ENCODE peak calls at places on chromosomes 16 and 17, in six cellular contexts. G is AG04450, U is fibroblast of pulmonary artery, C is cardiac fibroblast, M is fibroblast of villous mesenchyme, I is MM.1S. P is an unnamed sample.
A peak's percentile ranks its signal among the peaks of the same experiment; 100 is the strongest.

GRCh38 chr16:65600046-65600445 is 478.2 kb upstream of the CDH11 start:
- DNase-seq in G (no peak), U (no peak), C (no peak), M (no peak), I (no peak), P (no peak)

GRCh38 chr16:75764154-75764768 is 38.0 kb upstream of the CPHXL start:
- DNase-seq in G (peak; percentile 32), U (peak; percentile 81), C (peak; percentile 78), M (peak; percentile 70), I (peak; percentile 63), P (peak; percentile 50)

GRCh38 chr16:28491080-28491969 is 549 bp downstream of the CLN3 start:
- DNase-seq in G (no peak), U (peak; percentile 5), C (peak; percentile 9), M (peak; percentile 13), I (peak; percentile 20), P (no peak)

GRCh38 chr17:50170662-50171370 is 5.0 kb downstream of the SGCA start:
- DNase-seq in G (no peak), U (no peak), C (peak; percentile 19), M (no peak), I (peak; percentile 87), P (no peak)

GRCh38 chr16:525520-526180 is 1.9 kb upstream of the CAPN15 start:
- DNase-seq in G (peak; percentile 50), U (peak; percentile 80), C (peak; percentile 90), M (peak; percentile 80), I (no peak), P (no peak)

GRCh38 chr17:13410874-13411273 is 190.9 kb downstream of the HS3ST3A1 start:
- DNase-seq in G (no peak), U (peak; percentile 64), C (peak; percentile 59), M (peak; percentile 66), I (no peak), P (peak; percentile 61)

GRCh38 chr17:46943511-46944393 is 20.8 kb downstream of the GOSR2 start:
- DNase-seq in G (no peak), U (peak; percentile 29), C (peak; percentile 33), M (peak; percentile 51), I (no peak), P (no peak)

GRCh38 chr16:2981177-2981898 is 1.1 kb upstream of the PKMYT1 start:
- DNase-seq in G (no peak), U (peak; percentile 16), C (no peak), M (no peak), I (no peak), P (no peak)

GRCh38 chr17:65515959-65516948 is 45.2 kb downstream of the AXIN2 start:
- DNase-seq in G (peak; percentile 50), U (peak; percentile 17), C (no peak), M (peak; percentile 77), I (no peak), P (no peak)

GRCh38 chr17:32264823-32265191 is 825 bp upstream of the RHBDL3 start:
- DNase-seq in G (no peak), U (no peak), C (no peak), M (no peak), I (no peak), P (no peak)
- H3K4me3 ChIP-seq in G (no peak overlapping the region), U (no peak overlapping the region), C (no peak overlapping the region), M (no peak overlapping the region), I (no peak overlapping the region), P (no peak overlapping the region)

DNA sequence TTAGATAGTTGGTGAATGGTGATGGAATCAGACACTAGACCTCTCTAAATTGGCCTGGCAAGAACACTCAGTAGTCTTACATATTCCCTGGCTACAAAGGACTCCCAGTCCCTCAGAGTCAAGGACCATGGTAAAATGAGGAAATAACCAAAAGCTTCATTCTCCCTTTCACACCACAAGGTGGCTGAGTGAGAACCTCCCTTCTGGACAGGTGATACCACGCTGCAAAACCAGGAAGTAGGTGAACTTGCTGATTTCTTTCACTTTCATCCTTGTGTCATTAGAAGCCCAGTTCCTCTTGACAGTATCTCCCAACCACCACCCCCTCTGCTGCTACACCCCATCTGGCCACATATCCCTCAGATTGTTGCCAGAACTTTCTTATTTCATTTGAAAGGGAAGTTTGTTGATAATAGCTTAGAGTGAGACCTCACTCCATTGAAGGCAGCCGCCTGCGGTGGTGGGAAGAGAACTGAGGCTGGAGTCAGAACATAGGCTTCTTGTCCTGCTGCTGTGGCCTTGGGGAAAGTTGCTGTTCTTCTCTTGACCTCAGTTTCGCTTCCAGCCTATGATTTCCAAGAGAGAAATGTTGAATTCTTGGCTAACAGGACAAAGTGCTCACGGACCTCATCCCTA is 290.6 kb upstream of the CCL2 start:
- DNase-seq in G (no peak), U (no peak), C (no peak), M (no peak), I (peak; percentile 97), P (no peak)
- TF ChIP-seq CTCF in G (no peak), U (no peak), C (no peak), M (no peak), I (peak; percentile 71), P (peak; percentile 34)

DNA sequence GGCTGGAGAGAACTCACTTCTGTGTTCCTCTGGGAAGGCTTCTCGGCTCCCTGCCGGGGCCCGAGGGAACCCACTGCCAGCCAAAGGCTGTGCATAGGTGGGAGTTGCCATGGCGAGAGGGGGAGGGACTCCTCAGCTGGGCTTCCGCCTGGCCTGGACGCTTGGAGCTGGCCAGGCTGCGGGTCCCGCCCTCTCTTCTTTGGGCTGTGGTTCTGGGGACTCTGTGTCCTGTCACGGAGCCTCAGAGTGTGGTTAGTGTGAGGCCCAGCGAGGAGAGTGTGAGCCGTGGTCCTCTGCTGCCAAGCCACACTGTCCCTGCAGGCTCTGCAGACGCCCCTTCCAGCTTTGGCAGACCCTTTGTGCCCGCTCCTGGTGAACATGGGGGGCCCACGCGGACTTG is 123.1 kb downstream of the OR1D5 start:
- DNase-seq in G (no peak), U (no peak), C (no peak), M (no peak), I (no peak), P (no peak)
- H3K4me3 ChIP-seq in G (no peak overlapping the region), U (no peak overlapping the region), C (no peak overlapping the region), M (no peak overlapping the region), I (no peak overlapping the region), P (no peak overlapping the region)

GRCh38 chr16:4623593-4623992 is 1.0 kb upstream of the MGRN1 start:
- DNase-seq in G (no peak), U (no peak), C (no peak), M (no peak), I (no peak), P (no peak)

GRCh38 chr16:4626396-4626795 is 1.8 kb downstream of the MGRN1 start:
- DNase-seq in G (no peak), U (no peak), C (no peak), M (no peak), I (no peak), P (no peak)

GRCh38 chr16:4625617-4626159 is 1.1 kb downstream of the MGRN1 start:
- DNase-seq in G (no peak), U (no peak), C (no peak), M (no peak), I (no peak), P (no peak)

GRCh38 chr16:4624827-4625616 is 396 bp downstream of the MGRN1 start:
- DNase-seq in G (peak; percentile 8), U (peak; percentile 74), C (peak; percentile 65), M (peak; percentile 83), I (peak; percentile 90), P (no peak)

GRCh38 chr16:4624015-4624826 is at the start of gene MGRN1:
- DNase-seq in G (peak; percentile 96), U (peak; percentile 98), C (peak; percentile 98), M (peak; percentile 98), I (peak; percentile 98), P (peak; percentile 95)
- TF ChIP-seq CTCF in G (peak; percentile 96), U (peak; percentile 97), C (peak; percentile 94), M (peak; percentile 97), I (peak; percentile 99), P (peak; percentile 92)

GRCh38 chr16:27287051-27287811 is 18.7 kb upstream of the NSMCE1 start:
- DNase-seq in G (no peak), U (no peak), C (no peak), M (peak; percentile 45), I (no peak), P (no peak)
- H3K4me3 ChIP-seq in G (no peak overlapping the region), U (no peak overlapping the region), C (no peak overlapping the region), M (no peak overlapping the region), I (no peak overlapping the region), P (no peak overlapping the region)